ENCODE peak calls at places on chromosomes 2 and 18, in six cellular contexts. One of them, this sample, is unnamed.
A peak's percentile ranks its signal among the peaks of the same experiment; 100 is the strongest.

GRCh38 chr18:22604390-22604985 is 186.8 kb upstream of the CTAGE1 start:
- DNase-seq in tibial artery: peak; percentile 82
- DNase-seq in colonic mucosa: no peak
- DNase-seq in CD8-positive, alpha-beta memory T cell: no peak
- DNase-seq in A549: no peak
- DNase-seq in mucosa of gallbladder: peak; percentile 43
- DNase-seq in this sample: no peak

GRCh38 chr2:634670-635395 is 42.4 kb downstream of the TMEM18 start:
- DNase-seq in A549: peak; percentile 21
- DNase-seq in CD8-positive, alpha-beta memory T cell: no peak
- DNase-seq in colonic mucosa: no peak
- DNase-seq in mucosa of gallbladder: peak; percentile 44
- DNase-seq in tibial artery: no peak
- DNase-seq in this sample: no peak

GRCh38 chr18:32889620-32890593 is 117.1 kb upstream of the KLHL14 start:
- DNase-seq in colonic mucosa: no peak
- DNase-seq in tibial artery: no peak
- DNase-seq in CD8-positive, alpha-beta memory T cell: no peak
- DNase-seq in A549: no peak
- DNase-seq in mucosa of gallbladder: no peak
- DNase-seq in this sample: no peak

GRCh38 chr2:39469807-39470206 is 32.7 kb upstream of the MAP4K3 start:
- DNase-seq in CD8-positive, alpha-beta memory T cell: no peak
- DNase-seq in colonic mucosa: peak; percentile 37
- DNase-seq in mucosa of gallbladder: peak; percentile 64
- DNase-seq in A549: peak; percentile 26
- DNase-seq in tibial artery: no peak
- DNase-seq in this sample: no peak

GRCh38 chr2:70716131-70716766 is 51.8 kb downstream of the ADD2 start:
- DNase-seq in A549: no peak
- DNase-seq in CD8-positive, alpha-beta memory T cell: no peak
- DNase-seq in mucosa of gallbladder: no peak
- DNase-seq in tibial artery: no peak
- DNase-seq in colonic mucosa: no peak
- DNase-seq in this sample: no peak

GRCh38 chr2:164126960-164127359 is 391.2 kb upstream of the FIGN start:
- DNase-seq in mucosa of gallbladder: no peak
- DNase-seq in CD8-positive, alpha-beta memory T cell: no peak
- DNase-seq in tibial artery: no peak
- DNase-seq in colonic mucosa: no peak
- DNase-seq in A549: peak; percentile 7
- DNase-seq in this sample: no peak

GRCh38 chr2:164456599-164456998 is 164.7 kb downstream of the GRB14 start:
- DNase-seq in CD8-positive, alpha-beta memory T cell: no peak
- DNase-seq in tibial artery: no peak
- DNase-seq in A549: no peak
- DNase-seq in colonic mucosa: no peak
- DNase-seq in mucosa of gallbladder: no peak
- DNase-seq in this sample: no peak

GRCh38 chr2:26574066-26574899 is 66.9 kb downstream of the CIB4 start:
- DNase-seq in mucosa of gallbladder: no peak
- DNase-seq in colonic mucosa: no peak
- DNase-seq in tibial artery: peak; percentile 41
- DNase-seq in CD8-positive, alpha-beta memory T cell: peak; percentile 28
- DNase-seq in A549: no peak
- DNase-seq in this sample: no peak

GRCh38 chr2:161173541-161174194 is 13.4 kb downstream of the TANK start:
- DNase-seq in A549: no peak
- DNase-seq in colonic mucosa: no peak
- DNase-seq in tibial artery: no peak
- DNase-seq in CD8-positive, alpha-beta memory T cell: no peak
- DNase-seq in mucosa of gallbladder: no peak
- DNase-seq in this sample: no peak

GRCh38 chr18:11310476-11311086 is 161.2 kb upstream of the PIEZO2 start:
- DNase-seq in colonic mucosa: peak; percentile 31
- DNase-seq in mucosa of gallbladder: peak; percentile 34
- DNase-seq in A549: peak; percentile 52
- DNase-seq in tibial artery: no peak
- DNase-seq in CD8-positive, alpha-beta memory T cell: no peak
- DNase-seq in this sample: no peak

GRCh38 chr2:189798312-189799029 is 14.2 kb downstream of the PMS1 start:
- DNase-seq in A549: peak; percentile 47
- DNase-seq in colonic mucosa: no peak
- DNase-seq in mucosa of gallbladder: no peak
- DNase-seq in tibial artery: no peak
- DNase-seq in CD8-positive, alpha-beta memory T cell: no peak
- DNase-seq in this sample: peak; percentile 44

GRCh38 chr18:12750708-12751502 is 48.1 kb downstream of the PSMG2 start:
- DNase-seq in A549: no peak
- DNase-seq in mucosa of gallbladder: no peak
- DNase-seq in CD8-positive, alpha-beta memory T cell: no peak
- DNase-seq in colonic mucosa: no peak
- DNase-seq in tibial artery: no peak
- DNase-seq in this sample: no peak

GRCh38 chr2:203280428-203281064 is 41.7 kb downstream of the CYP20A1 start:
- DNase-seq in mucosa of gallbladder: no peak
- DNase-seq in CD8-positive, alpha-beta memory T cell: no peak
- DNase-seq in colonic mucosa: no peak
- DNase-seq in A549: no peak
- DNase-seq in tibial artery: no peak
- DNase-seq in this sample: peak; percentile 76

GRCh38 chr2:187435756-187436155 is 12.3 kb downstream of the CALCRL start:
- DNase-seq in colonic mucosa: no peak
- DNase-seq in A549: no peak
- DNase-seq in mucosa of gallbladder: no peak
- DNase-seq in tibial artery: no peak
- DNase-seq in CD8-positive, alpha-beta memory T cell: no peak
- DNase-seq in this sample: no peak

GRCh38 chr2:227317834-227318233 is 7.2 kb upstream of the MFF start:
- DNase-seq in tibial artery: no peak
- DNase-seq in A549: no peak
- DNase-seq in mucosa of gallbladder: no peak
- DNase-seq in colonic mucosa: no peak
- DNase-seq in CD8-positive, alpha-beta memory T cell: no peak
- DNase-seq in this sample: no peak

GRCh38 chr2:109269956-109270757 is 141.2 kb downstream of the SH3RF3 start:
- DNase-seq in A549: no peak
- DNase-seq in colonic mucosa: no peak
- DNase-seq in tibial artery: peak; percentile 53
- DNase-seq in mucosa of gallbladder: no peak
- DNase-seq in CD8-positive, alpha-beta memory T cell: no peak
- DNase-seq in this sample: no peak

GRCh38 chr2:27721335-27721734 is 50.2 kb upstream of the MRPL33 start:
- DNase-seq in colonic mucosa: no peak
- DNase-seq in tibial artery: no peak
- DNase-seq in mucosa of gallbladder: no peak
- DNase-seq in CD8-positive, alpha-beta memory T cell: no peak
- DNase-seq in A549: peak; percentile 84
- DNase-seq in this sample: no peak

This sample was measured in AG09309.